ENCODE peak calls at places on chromosomes 11 and 22, in seven cellular contexts. M is CD8-positive, alpha-beta T cell; R is GM23338; O is adrenal gland; X is cardiac fibroblast; T is tibial nerve; F is GM12865. P is an unnamed sample.

GRCh38 chr11:134578807-134579708 is 167.0 kb upstream of the B3GAT1 start:
- DNase-seq in X (no peak), T (no peak), O (no peak), F (no peak), R (peak; percentile 41), M (no peak), P (no peak)

GRCh38 chr22:47354668-47355387 is 592.4 kb downstream of the TBC1D22A start:
- DNase-seq in F (no peak), O (no peak), T (no peak), R (no peak), X (no peak), M (no peak), P (no peak)

GRCh38 chr22:44587004-44587793 is 89.2 kb upstream of the RTL6 start:
- DNase-seq in O (no peak), X (no peak), T (no peak), M (no peak), F (peak; percentile 38), R (no peak), P (no peak)

GRCh38 chr22:20021196-20022181 is 579 bp downstream of the TANGO2 start:
- DNase-seq in T (peak; percentile 50), M (no peak), X (peak; percentile 40), O (peak; percentile 94), F (no peak), R (no peak), P (no peak)

GRCh38 chr22:43014062-43014875 is 680 bp downstream of the PACSIN2 start:
- DNase-seq in F (peak; percentile 58), O (peak; percentile 58), R (peak; percentile 77), T (no peak), X (no peak), M (no peak), P (no peak)

GRCh38 chr11:8265681-8266241 is 2.1 kb upstream of the LMO1 start:
- DNase-seq in X (no peak), R (peak; percentile 67), F (no peak), O (no peak), T (no peak), M (no peak), P (no peak)

GRCh38 chr11:59173964-59174663 is 2.2 kb downstream of the DTX4 start:
- DNase-seq in R (peak; percentile 86), O (no peak), X (peak; percentile 30), M (no peak), T (no peak), F (peak; percentile 68), P (no peak)

GRCh38 chr22:48807155-48807554 is 1020.5 kb downstream of the BRD1 start:
- DNase-seq in M (no peak), X (no peak), R (no peak), O (no peak), T (no peak), F (no peak), P (no peak)

GRCh38 chr11:84837402-84838069 is 789.6 kb downstream of the DLG2 start:
- DNase-seq in R (no peak), O (no peak), X (no peak), M (no peak), F (no peak), T (no peak), P (no peak)

GRCh38 chr11:130737866-130738431 is 178.3 kb downstream of the SNX19 start:
- DNase-seq in X (peak; percentile 84), T (no peak), M (no peak), F (no peak), O (peak; percentile 72), R (no peak), P (no peak)

GRCh38 chr22:29457730-29458129 is 19.3 kb downstream of the RFPL1 start:
- DNase-seq in R (peak; percentile 93), F (peak; percentile 70), X (peak; percentile 59), M (no peak), T (no peak), O (no peak), P (no peak)

GRCh38 chr11:79192836-79193235 is 248.0 kb downstream of the TENM4 start:
- DNase-seq in M (no peak), F (no peak), O (no peak), T (no peak), R (no peak), X (no peak), P (no peak)

GRCh38 chr11:108664241-108664640 is 628 bp upstream of the DDX10 start:
- DNase-seq in M (no peak), R (no peak), X (no peak), F (no peak), T (no peak), O (peak; percentile 2), P (no peak)

GRCh38 chr11:12523180-12523924 is 146.0 kb downstream of the PARVA start:
- DNase-seq in T (no peak), F (no peak), R (peak; percentile 27), M (no peak), O (no peak), X (no peak), P (no peak)

GRCh38 chr11:131745405-131745804 is 375.0 kb downstream of the NTM start:
- DNase-seq in T (no peak), R (no peak), F (no peak), X (peak; percentile 93), O (no peak), M (no peak), P (no peak)

GRCh38 chr11:65911682-65912568 is 6.9 kb downstream of the C11orf68 start:
- DNase-seq in R (peak; percentile 84), O (peak; percentile 50), F (no peak), X (peak; percentile 88), T (peak; percentile 44), M (no peak), P (peak; percentile 25)

GRCh38 chr22:29004647-29005371 is 56.8 kb downstream of the C22orf31 start:
- DNase-seq in M (no peak), X (no peak), R (peak; percentile 88), O (peak; percentile 69), T (no peak), F (no peak), P (no peak)

GRCh38 chr11:117309310-117309709 is 6.7 kb downstream of the BACE1 start:
- DNase-seq in M (no peak), O (no peak), R (no peak), T (no peak), F (no peak), X (no peak), P (no peak)
- H3K4me3 ChIP-seq in M (no peak overlapping the region), O (no peak overlapping the region), R (no peak overlapping the region), T (no peak overlapping the region), F (no peak overlapping the region), X (no peak overlapping the region), P (no peak overlapping the region)

GRCh38 chr11:92224394-92225205 is at the start of gene FAT3:
- DNase-seq in M (no peak), F (no peak), T (no peak), R (peak; percentile 81), X (peak; percentile 37), O (no peak), P (no peak)

GRCh38 chr11:92222701-92223100 is 1.9 kb upstream of the FAT3 start:
- DNase-seq in R (no peak), O (no peak), X (no peak), T (no peak), M (no peak), F (no peak), P (no peak)

GRCh38 chr11:92225206-92225562 is 566 bp downstream of the FAT3 start:
- DNase-seq in F (no peak), M (no peak), R (peak; percentile 52), X (no peak), T (no peak), O (no peak), P (no peak)

GRCh38 chr11:92216789-92217188 is 7.8 kb upstream of the FAT3 start:
- DNase-seq in T (no peak), F (no peak), M (no peak), X (no peak), R (peak; percentile 70), O (no peak), P (no peak)

DNA sequence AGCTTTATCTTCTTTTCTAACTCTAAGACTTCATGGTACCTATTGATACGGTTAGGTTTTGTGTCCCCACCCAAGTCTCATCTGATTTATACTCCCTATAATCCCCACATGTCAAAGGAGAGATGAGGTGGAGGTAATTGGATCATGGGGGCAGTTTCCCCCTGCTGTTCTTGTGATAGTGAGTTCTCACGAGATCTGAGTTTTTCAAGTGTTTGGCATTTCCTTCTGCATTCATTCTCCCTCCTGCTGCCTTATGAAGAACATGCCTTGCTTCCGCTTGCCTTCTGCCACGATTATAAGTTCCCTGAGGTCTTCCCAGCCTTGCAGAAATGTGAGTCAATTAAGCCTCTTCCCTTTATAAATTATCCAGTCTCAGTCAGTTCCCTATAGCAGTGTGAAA is 5.1 kb upstream of the FAT3 start:
- DNase-seq in X (no peak), O (no peak), F (no peak), T (no peak), R (peak; percentile 51), M (no peak), P (no peak)
- H3K4me3 ChIP-seq in X (no peak overlapping the region), O (no peak overlapping the region), F (no peak overlapping the region), T (no peak overlapping the region), R (peak overlapping the region; percentile 22), M (no peak overlapping the region), P (no peak overlapping the region)

GRCh38 chr11:45079943-45080719 is 66.3 kb upstream of the PRDM11 start:
- DNase-seq in F (peak; percentile 63), X (no peak), T (no peak), M (no peak), O (peak; percentile 47), R (no peak), P (no peak)

GRCh38 chr11:45079567-45079942 is 66.9 kb upstream of the PRDM11 start:
- DNase-seq in M (no peak), O (no peak), X (no peak), T (no peak), R (no peak), F (no peak), P (no peak)

GRCh38 chr11:45076761-45077160 is 69.7 kb upstream of the PRDM11 start:
- DNase-seq in X (no peak), O (no peak), F (no peak), T (no peak), R (no peak), M (no peak), P (no peak)

GRCh38 chr11:45078236-45079074 is 68.0 kb upstream of the PRDM11 start:
- DNase-seq in X (no peak), M (no peak), T (no peak), R (no peak), O (no peak), F (no peak), P (no peak)

GRCh38 chr11:45079075-45079444 is 67.4 kb upstream of the PRDM11 start:
- DNase-seq in M (no peak), F (no peak), R (no peak), T (no peak), X (no peak), O (no peak), P (no peak)
- H3K4me3 ChIP-seq in M (no peak overlapping the region), F (no peak overlapping the region), R (no peak overlapping the region), T (no peak overlapping the region), X (no peak overlapping the region), O (no peak overlapping the region), P (no peak overlapping the region)

DNA sequence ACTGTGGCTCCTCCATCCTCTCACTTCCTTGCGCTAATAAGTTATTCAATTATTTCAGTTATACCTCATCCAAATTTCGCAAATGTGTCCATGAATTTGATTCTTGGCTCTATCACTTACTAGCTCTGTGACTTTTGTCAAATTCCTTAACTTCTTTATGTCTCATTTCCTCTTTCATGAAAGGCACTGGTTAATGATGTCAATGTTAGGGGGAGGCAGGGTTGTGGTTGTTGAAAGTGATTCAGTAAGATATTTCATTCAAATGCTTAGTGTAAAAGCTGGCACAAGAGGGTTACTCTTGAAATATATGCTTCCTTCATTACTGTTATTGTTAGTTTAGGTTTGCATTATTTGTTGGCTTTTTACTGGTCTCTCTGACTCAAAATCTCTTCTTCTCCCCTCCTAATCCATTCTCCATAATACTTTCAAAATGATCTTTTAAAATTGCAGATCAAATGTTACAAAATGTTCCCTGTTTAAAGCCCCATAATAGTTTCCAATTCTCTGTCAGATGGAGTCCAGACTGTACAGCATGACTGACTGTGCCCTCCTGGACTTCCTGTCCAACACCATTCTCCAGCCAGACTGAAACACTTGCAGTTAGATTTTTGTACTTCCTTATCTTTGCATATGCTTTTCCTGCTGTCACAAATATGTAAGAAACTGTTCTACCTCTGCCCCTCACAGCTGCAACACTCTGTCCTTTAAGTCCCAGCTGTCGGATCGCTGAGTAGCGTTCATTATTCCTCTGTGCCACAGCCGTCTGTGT is 510.6 kb upstream of the RAG2 start:
- DNase-seq in M (no peak), X (peak; percentile 59), F (no peak), R (no peak), T (no peak), O (no peak), P (no peak)
- H3K4me3 ChIP-seq in M (no peak overlapping the region), X (no peak overlapping the region), F (no peak overlapping the region), R (no peak overlapping the region), T (no peak overlapping the region), O (no peak overlapping the region), P (no peak overlapping the region)